ENCODE peak calls at places on chromosomes 11 and 22, in ten cellular contexts. Q, N, A, J, I, L, Z, G, X and T are unnamed samples.
A peak's percentile ranks its signal among the peaks of the same experiment; 100 is the strongest.

GRCh38 chr11:68749061-68749491 is 2.2 kb downstream of the TESMIN start:
- DNase-seq in Q (no peak), N (no peak), A (no peak), J (peak; percentile 36), I (peak; percentile 12), L (no peak), Z (no peak), G (no peak), X (peak; percentile 10), T (no peak)

GRCh38 chr11:111762526-111762925 is 3.7 kb downstream of the PPP2R1B start:
- DNase-seq in Q (no peak), N (no peak), A (no peak), J (no peak), I (no peak), L (no peak), Z (no peak), G (no peak), X (no peak), T (no peak)

GRCh38 chr22:30116362-30117117 is 36.3 kb downstream of the HORMAD2 start:
- DNase-seq in Q (no peak), N (no peak), A (no peak), J (peak; percentile 81), I (no peak), L (no peak), Z (peak; percentile 63), G (no peak), X (peak; percentile 39), T (no peak)

GRCh38 chr22:22458896-22459588 is 49.5 kb downstream of the ZNF280B start:
- DNase-seq in Q (no peak), N (no peak), A (no peak), J (peak; percentile 11), I (no peak), L (no peak), Z (no peak), G (no peak), X (no peak), T (no peak)

GRCh38 chr11:79273781-79274180 is 167.0 kb downstream of the TENM4 start:
- DNase-seq in Q (no peak), N (no peak), A (no peak), J (no peak), I (no peak), L (no peak), Z (no peak), G (no peak), X (no peak), T (no peak)

GRCh38 chr11:35794850-35795249 is 132.3 kb downstream of the TRIM44 start:
- DNase-seq in Q (no peak), N (no peak), A (no peak), J (peak; percentile 83), I (no peak), L (no peak), Z (peak; percentile 67), G (no peak), X (peak; percentile 93), T (no peak)

GRCh38 chr11:69444381-69445130 is 36.9 kb upstream of the LINC01488 start:
- DNase-seq in Q (no peak), N (peak; percentile 30), A (peak; percentile 53), J (peak; percentile 90), I (peak; percentile 53), L (no peak), Z (peak; percentile 92), G (no peak), X (peak; percentile 44), T (no peak)

GRCh38 chr11:8709777-8710176 is 27.2 kb downstream of the RPL27A start:
- DNase-seq in Q (no peak), N (no peak), A (no peak), J (no peak), I (no peak), L (no peak), Z (no peak), G (no peak), X (no peak), T (no peak)

GRCh38 chr22:43228330-43228729 is 41.4 kb upstream of the TTLL12 start:
- DNase-seq in Q (peak; percentile 27), N (peak; percentile 77), A (peak; percentile 64), J (no peak), I (peak; percentile 65), L (no peak), Z (no peak), G (no peak), X (peak; percentile 22), T (no peak)

GRCh38 chr11:7671807-7672206 is 1.5 kb downstream of the CYB5R2 start:
- DNase-seq in Q (no peak), N (no peak), A (peak; percentile 21), J (no peak), I (no peak), L (no peak), Z (no peak), G (no peak), X (no peak), T (no peak)

GRCh38 chr11:63813035-63813562 is at the start of gene SPINDOC:
- DNase-seq in Q (peak; percentile 70), N (peak; percentile 80), A (peak; percentile 85), J (peak; percentile 64), I (peak; percentile 71), L (peak; percentile 75), Z (no peak), G (peak; percentile 59), X (peak; percentile 73), T (no peak)

GRCh38 chr11:66327171-66328035 is 8.8 kb downstream of the RIN1 start:
- DNase-seq in Q (no peak), N (no peak), A (no peak), J (peak; percentile 67), I (no peak), L (no peak), Z (no peak), G (no peak), X (peak; percentile 57), T (no peak)

GRCh38 chr11:121426476-121427454 is 25.3 kb upstream of the SORL1 start:
- DNase-seq in Q (peak; percentile 57), N (peak; percentile 80), A (peak; percentile 16), J (no peak), I (peak; percentile 26), L (peak; percentile 16), Z (no peak), G (peak; percentile 31), X (peak; percentile 18), T (no peak)

GRCh38 chr11:111059726-111060125 is 185.8 kb upstream of the POU2AF2 start:
- DNase-seq in Q (no peak), N (no peak), A (no peak), J (peak; percentile 45), I (no peak), L (no peak), Z (peak; percentile 43), G (no peak), X (peak; percentile 86), T (no peak)

GRCh38 chr11:55942785-55943392 is 6.7 kb upstream of the OR5I1 start:
- DNase-seq in Q (no peak), N (no peak), A (peak; percentile 14), J (peak; percentile 1), I (no peak), L (peak; percentile 8), Z (peak; percentile 40), G (no peak), X (peak; percentile 19), T (no peak)

GRCh38 chr22:44051961-44052360 is 27.9 kb downstream of the PARVB start:
- DNase-seq in Q (no peak), N (no peak), A (no peak), J (no peak), I (no peak), L (no peak), Z (no peak), G (no peak), X (no peak), T (no peak)

GRCh38 chr11:26276798-26277424 is 55.0 kb upstream of the ANO3 start:
- DNase-seq in Q (peak; percentile 35), N (peak; percentile 66), A (peak; percentile 63), J (peak; percentile 53), I (peak; percentile 69), L (no peak), Z (peak; percentile 62), G (peak; percentile 6), X (peak; percentile 39), T (no peak)

GRCh38 chr11:123129920-123130319 is 65.1 kb downstream of the CLMP start:
- DNase-seq in Q (no peak), N (no peak), A (no peak), J (peak; percentile 91), I (no peak), L (no peak), Z (no peak), G (no peak), X (peak; percentile 86), T (no peak)

GRCh38 chr11:67664213-67664585 is 10.2 kb downstream of the ALDH3B2 start:
- DNase-seq in Q (no peak), N (no peak), A (no peak), J (no peak), I (no peak), L (no peak), Z (no peak), G (no peak), X (no peak), T (no peak)

GRCh38 chr11:10413268-10413667 is 41.8 kb upstream of the AMPD3 start:
- DNase-seq in Q (peak; percentile 43), N (peak; percentile 58), A (peak; percentile 32), J (no peak), I (no peak), L (peak; percentile 18), Z (peak; percentile 13), G (peak; percentile 48), X (peak; percentile 66), T (no peak)

GRCh38 chr11:126489791-126490190 is 134.3 kb downstream of the ST3GAL4 start:
- DNase-seq in Q (no peak), N (no peak), A (no peak), J (peak; percentile 51), I (no peak), L (no peak), Z (no peak), G (no peak), X (no peak), T (no peak)

GRCh38 chr11:130118636-130119387 is 40.8 kb upstream of the ST14 start:
- DNase-seq in Q (peak; percentile 16), N (no peak), A (no peak), J (no peak), I (no peak), L (no peak), Z (no peak), G (no peak), X (no peak), T (no peak)

GRCh38 chr22:28904211-28904808 is 20.9 kb downstream of the ZNRF3 start:
- DNase-seq in Q (no peak), N (no peak), A (no peak), J (peak; percentile 76), I (no peak), L (no peak), Z (peak; percentile 77), G (no peak), X (peak; percentile 70), T (no peak)

GRCh38 chr22:37379085-37379484 is 48.2 kb downstream of the ELFN2 start:
- DNase-seq in Q (no peak), N (no peak), A (no peak), J (no peak), I (no peak), L (no peak), Z (no peak), G (no peak), X (no peak), T (no peak)

GRCh38 chr22:48100685-48101417 is 1338.4 kb downstream of the TBC1D22A start:
- DNase-seq in Q (no peak), N (no peak), A (no peak), J (no peak), I (no peak), L (no peak), Z (no peak), G (no peak), X (no peak), T (no peak)